ENCODE peak calls at places on chromosomes 3 and 15, in nine cellular contexts. Y, R, N, W, U, G, S, M and L are unnamed samples.

GRCh38 chr3:161049683-161050248 is 55.4 kb downstream of the B3GALNT1 start:
- DNase-seq in Y (no peak), R (no peak), N (no peak), W (peak; percentile 22), U (no peak), G (no peak), S (no peak), M (no peak), L (no peak)

GRCh38 chr3:188271226-188271894 is 117.4 kb downstream of the LPP start:
- DNase-seq in Y (no peak), R (no peak), N (no peak), W (no peak), U (no peak), G (no peak), S (no peak), M (peak; percentile 33), L (no peak)

GRCh38 chr3:181616088-181617070 is 95.3 kb upstream of the SOX2 start:
- DNase-seq in Y (no peak), R (no peak), N (no peak), W (no peak), U (no peak), G (no peak), S (no peak), M (no peak), L (no peak)

GRCh38 chr3:53688989-53689388 is 157.2 kb downstream of the CHDH start:
- DNase-seq in Y (no peak), R (no peak), N (no peak), W (no peak), U (no peak), G (no peak), S (no peak), M (no peak), L (no peak)

GRCh38 chr3:169286214-169286613 is 377.3 kb downstream of the MECOM start:
- DNase-seq in Y (no peak), R (no peak), N (no peak), W (no peak), U (no peak), G (no peak), S (no peak), M (no peak), L (no peak)

GRCh38 chr3:37456270-37456708 is 281.9 kb upstream of the LRRFIP2 start:
- DNase-seq in Y (peak; percentile 43), R (peak; percentile 77), N (peak; percentile 74), W (peak; percentile 30), U (peak; percentile 92), G (peak; percentile 28), S (no peak), M (no peak), L (no peak)

GRCh38 chr3:141828487-141829284 is 47.8 kb upstream of the ATP1B3 start:
- DNase-seq in Y (peak; percentile 23), R (peak; percentile 78), N (peak; percentile 73), W (peak; percentile 26), U (peak; percentile 32), G (peak; percentile 32), S (peak; percentile 88), M (no peak), L (no peak)

GRCh38 chr15:87736401-87736800 is 520.1 kb downstream of the NTRK3 start:
- DNase-seq in Y (no peak), R (no peak), N (no peak), W (no peak), U (no peak), G (peak; percentile 73), S (no peak), M (peak; percentile 51), L (peak; percentile 10)

GRCh38 chr15:44102675-44103254 is 92.3 kb downstream of the FRMD5 start:
- DNase-seq in Y (no peak), R (no peak), N (no peak), W (no peak), U (peak; percentile 15), G (peak; percentile 99), S (peak; percentile 51), M (peak; percentile 99), L (peak; percentile 97)

GRCh38 chr15:77019476-77020331 is 24.8 kb downstream of the PSTPIP1 start:
- DNase-seq in Y (peak; percentile 78), R (no peak), N (peak; percentile 14), W (peak; percentile 7), U (no peak), G (no peak), S (no peak), M (peak; percentile 18), L (no peak)

GRCh38 chr3:109132801-109133473 is 3.6 kb upstream of the C3orf85 start:
- DNase-seq in Y (no peak), R (peak; percentile 66), N (no peak), W (no peak), U (no peak), G (no peak), S (no peak), M (peak; percentile 76), L (no peak)

GRCh38 chr15:69908518-69909420 is 188.9 kb downstream of the TLE3 start:
- DNase-seq in Y (no peak), R (no peak), N (no peak), W (no peak), U (no peak), G (no peak), S (no peak), M (no peak), L (no peak)

GRCh38 chr15:89662893-89663673 is 7.8 kb upstream of the KIF7 start:
- DNase-seq in Y (no peak), R (peak; percentile 87), N (peak; percentile 84), W (no peak), U (peak; percentile 57), G (peak; percentile 98), S (peak; percentile 91), M (peak; percentile 90), L (peak; percentile 96)

GRCh38 chr3:174620138-174620537 is 239.0 kb upstream of the NAALADL2 start:
- DNase-seq in Y (peak; percentile 3), R (no peak), N (no peak), W (no peak), U (no peak), G (peak; percentile 19), S (peak; percentile 1), M (peak; percentile 15), L (peak; percentile 50)

GRCh38 chr3:152183473-152183872 is 85.3 kb upstream of the MBNL1 start:
- DNase-seq in Y (peak; percentile 79), R (no peak), N (peak; percentile 22), W (peak; percentile 63), U (peak; percentile 54), G (no peak), S (no peak), M (peak; percentile 48), L (no peak)
- TF ChIP-seq CTCF in Y (peak; percentile 71), R (no peak), N (no peak), W (peak; percentile 89), U (peak; percentile 76), G (peak; percentile 14), S (no peak), M (peak; percentile 62), L (peak; percentile 58)

DNA sequence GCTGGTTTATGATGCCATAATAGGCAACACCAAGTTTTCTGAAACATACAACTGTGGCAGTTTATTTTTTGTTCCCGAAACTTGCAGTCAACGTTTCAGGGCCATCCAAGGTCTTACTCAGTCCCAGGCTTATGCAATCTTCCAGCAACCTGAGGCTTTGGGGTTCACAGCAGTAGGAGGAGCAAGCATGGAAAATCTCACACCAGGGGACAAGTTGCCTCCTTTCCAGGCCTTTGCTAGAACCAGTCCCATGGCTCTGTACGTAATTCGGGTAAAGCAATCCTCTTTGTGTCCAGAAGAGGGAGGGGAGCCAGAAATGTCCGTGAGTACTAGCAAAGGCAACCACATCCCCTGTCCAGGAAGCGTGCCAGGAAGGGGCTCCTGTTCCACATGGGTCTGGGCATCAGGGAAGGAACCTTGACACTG is 4.7 kb upstream of the FAM240A start:
- DNase-seq in Y (peak; percentile 13), R (no peak), N (no peak), W (peak; percentile 49), U (no peak), G (peak; percentile 56), S (no peak), M (peak; percentile 3), L (no peak)
- TF ChIP-seq CTCF in Y (no peak), R (no peak), N (no peak), W (peak; percentile 39), U (no peak), G (peak; percentile 34), S (no peak), M (peak; percentile 13), L (no peak)

GRCh38 chr15:83112233-83112958 is 5.0 kb downstream of the TM6SF1 start:
- DNase-seq in Y (no peak), R (no peak), N (no peak), W (no peak), U (peak; percentile 21), G (peak; percentile 8), S (no peak), M (peak; percentile 92), L (peak; percentile 63)
- TF ChIP-seq CTCF in Y (no peak), R (no peak), N (no peak), W (no peak), U (no peak), G (no peak), S (no peak), M (peak; percentile 22), L (peak; percentile 33)

GRCh38 chr15:78947506-78947905 is 2.7 kb upstream of the CTSH start:
- DNase-seq in Y (no peak), R (no peak), N (no peak), W (no peak), U (no peak), G (no peak), S (no peak), M (no peak), L (no peak)

GRCh38 chr15:78949461-78949860 is 4.6 kb upstream of the CTSH start:
- DNase-seq in Y (no peak), R (no peak), N (no peak), W (no peak), U (no peak), G (no peak), S (no peak), M (no peak), L (no peak)

GRCh38 chr15:78951841-78952238 is 7.0 kb upstream of the CTSH start:
- DNase-seq in Y (no peak), R (no peak), N (no peak), W (no peak), U (no peak), G (no peak), S (peak; percentile 89), M (no peak), L (peak; percentile 17)

GRCh38 chr15:78950343-78950742 is 5.5 kb upstream of the CTSH start:
- DNase-seq in Y (no peak), R (no peak), N (no peak), W (no peak), U (no peak), G (no peak), S (no peak), M (no peak), L (no peak)

DNA sequence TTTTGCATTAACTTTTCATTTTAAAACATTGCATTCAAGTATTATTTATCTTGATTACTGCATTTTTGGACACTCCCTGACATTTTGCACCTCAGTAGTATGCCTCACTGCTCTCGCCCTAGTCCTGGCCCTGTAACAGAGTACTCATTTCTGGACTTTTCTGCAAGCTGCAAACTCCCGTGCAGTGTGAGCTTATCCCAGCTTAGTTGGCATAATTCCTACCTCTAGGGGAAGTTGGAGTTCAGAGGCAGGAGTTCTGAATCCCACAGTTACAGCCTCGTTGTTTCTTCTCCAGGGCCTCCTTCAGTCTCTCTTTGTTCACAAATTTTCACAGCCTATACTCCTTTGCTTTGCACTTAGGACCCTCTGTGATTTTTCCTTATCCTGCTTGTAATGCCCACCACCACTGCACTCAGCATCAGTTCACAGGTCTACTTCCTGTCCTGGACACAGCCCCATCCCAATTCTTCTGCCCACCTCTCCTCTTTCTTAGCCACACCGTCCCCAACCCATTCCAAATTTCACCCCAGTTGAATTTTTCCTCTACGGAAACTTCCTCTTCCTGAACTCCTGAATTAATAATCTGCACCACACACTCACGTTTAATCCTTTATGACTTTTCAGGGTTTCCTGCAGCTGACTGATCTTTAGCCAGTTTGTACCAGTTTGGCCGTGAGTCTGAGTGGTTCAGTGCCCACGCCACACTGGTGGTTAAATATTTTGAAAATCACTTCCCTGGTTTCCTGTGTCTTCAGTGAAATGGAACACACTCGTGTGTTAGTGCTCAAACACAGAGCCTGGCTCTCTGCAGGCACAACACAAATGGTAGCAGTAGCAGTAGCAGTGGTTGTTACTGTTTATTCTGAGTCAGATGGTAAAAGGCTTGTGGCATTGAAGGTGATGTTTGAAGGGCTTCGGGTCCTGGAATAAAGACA is 6.3 kb upstream of the CTSH start:
- DNase-seq in Y (no peak), R (no peak), N (no peak), W (no peak), U (no peak), G (peak; percentile 30), S (no peak), M (peak; percentile 27), L (peak; percentile 45)
- TF ChIP-seq CTCF in Y (no peak), R (no peak), N (no peak), W (peak; percentile 31), U (peak; percentile 31), G (peak; percentile 38), S (no peak), M (peak; percentile 23), L (peak; percentile 50)